ENCODE peak calls at places on chromosomes 7 and 10, in ten cellular contexts. E is GM12878, I is spleen, U is psoas muscle, J is prostate gland, R is right lobe of liver, A is body of pancreas, T is left ventricle myocardium inferior, K is stomach, X is ovary. G is an unnamed sample.

GRCh38 chr7:69787736-69788431 is 189.6 kb downstream of the AUTS2 start:
- DNase-seq in E (no peak), I (no peak), U (no peak), J (no peak), R (no peak), A (no peak), T (no peak), K (no peak), X (no peak), G (no peak)

GRCh38 chr10:122468923-122469781 is 7.8 kb downstream of the HTRA1 start:
- DNase-seq in E (no peak), I (peak; percentile 28), U (peak; percentile 43), J (no peak), R (no peak), A (peak; percentile 51), T (no peak), K (no peak), X (peak; percentile 79), G (peak; percentile 51)

GRCh38 chr10:94496646-94497045 is 48.9 kb upstream of the HELLS start:
- DNase-seq in E (no peak), I (no peak), U (no peak), J (no peak), R (no peak), A (no peak), T (no peak), K (no peak), X (no peak), G (no peak)

GRCh38 chr7:64884085-64884912 is 18.8 kb upstream of the ZNF273 start:
- DNase-seq in E (no peak), I (no peak), U (no peak), J (no peak), R (peak; percentile 16), A (no peak), T (no peak), K (no peak), X (no peak), G (no peak)

GRCh38 chr7:148507741-148508285 is 82.8 kb upstream of the C7orf33 start:
- DNase-seq in E (no peak), I (no peak), U (no peak), J (no peak), R (no peak), A (no peak), T (no peak), K (no peak), X (no peak), G (no peak)

GRCh38 chr7:105189859-105190492 is 176.0 kb downstream of the KMT2E start:
- DNase-seq in E (no peak), I (no peak), U (peak; percentile 26), J (no peak), R (no peak), A (no peak), T (no peak), K (no peak), X (no peak), G (no peak)

GRCh38 chr7:74299401-74299800 is 10.2 kb downstream of the CLIP2 start:
- DNase-seq in E (no peak), I (no peak), U (no peak), J (no peak), R (no peak), A (no peak), T (no peak), K (no peak), X (no peak), G (no peak)

GRCh38 chr10:88792656-88793055 is 9.9 kb upstream of the LIPM start:
- DNase-seq in E (peak; percentile 4), I (peak; percentile 81), U (peak; percentile 20), J (no peak), R (peak; percentile 72), A (peak; percentile 65), T (peak; percentile 20), K (no peak), X (no peak), G (peak; percentile 41)

GRCh38 chr10:17510242-17510908 is 56.0 kb upstream of the ST8SIA6 start:
- DNase-seq in E (peak; percentile 75), I (no peak), U (no peak), J (no peak), R (no peak), A (no peak), T (no peak), K (no peak), X (no peak), G (no peak)

GRCh38 chr7:41103331-41103730 is 599.6 kb downstream of the INHBA start:
- DNase-seq in E (peak; percentile 46), I (no peak), U (no peak), J (no peak), R (no peak), A (no peak), T (no peak), K (no peak), X (no peak), G (no peak)

GRCh38 chr7:117857718-117858117 is 15.5 kb downstream of the CTTNBP2 start:
- DNase-seq in E (no peak), I (no peak), U (no peak), J (no peak), R (no peak), A (no peak), T (no peak), K (no peak), X (no peak), G (no peak)

GRCh38 chr7:155456772-155457543 is 971 bp upstream of the EN2 start:
- DNase-seq in E (no peak), I (peak; percentile 81), U (peak; percentile 79), J (peak; percentile 19), R (peak; percentile 66), A (peak; percentile 60), T (peak; percentile 67), K (peak; percentile 42), X (peak; percentile 86), G (peak; percentile 72)

DNA sequence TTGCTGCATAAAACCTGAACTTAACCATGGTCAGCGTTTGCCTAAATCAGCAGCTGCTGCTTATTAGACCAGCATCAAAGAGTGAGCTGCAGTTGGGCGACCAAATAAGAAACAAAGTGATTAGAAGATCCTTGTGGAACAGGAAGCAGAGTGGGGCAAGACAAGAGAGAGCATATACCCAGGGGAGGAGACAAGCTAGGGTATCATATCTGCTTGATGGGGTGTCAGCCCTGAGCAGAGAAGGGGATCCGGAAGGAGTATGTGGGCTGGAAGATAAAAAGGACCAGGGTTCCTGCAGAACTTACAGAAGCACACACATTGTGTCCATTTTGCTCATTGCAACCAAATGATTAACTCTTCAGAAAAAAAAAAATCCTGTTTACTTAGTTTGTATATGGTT is 213.6 kb downstream of the CELF2 start:
- DNase-seq in E (no peak), I (no peak), U (no peak), J (no peak), R (no peak), A (no peak), T (no peak), K (no peak), X (no peak), G (no peak)
- H3K36me3 ChIP-seq in E (peaks cover 32% of the 10 kb centered on the region), I (no peaks in the 10 kb centered on the region), U (no peaks in the 10 kb centered on the region), J (no peaks in the 10 kb centered on the region), R (no peaks in the 10 kb centered on the region), A (no peaks in the 10 kb centered on the region), T (peaks cover 8% of the 10 kb centered on the region), K (peaks cover 15% of the 10 kb centered on the region), X (no peaks in the 10 kb centered on the region), G (no peaks in the 10 kb centered on the region)

DNA sequence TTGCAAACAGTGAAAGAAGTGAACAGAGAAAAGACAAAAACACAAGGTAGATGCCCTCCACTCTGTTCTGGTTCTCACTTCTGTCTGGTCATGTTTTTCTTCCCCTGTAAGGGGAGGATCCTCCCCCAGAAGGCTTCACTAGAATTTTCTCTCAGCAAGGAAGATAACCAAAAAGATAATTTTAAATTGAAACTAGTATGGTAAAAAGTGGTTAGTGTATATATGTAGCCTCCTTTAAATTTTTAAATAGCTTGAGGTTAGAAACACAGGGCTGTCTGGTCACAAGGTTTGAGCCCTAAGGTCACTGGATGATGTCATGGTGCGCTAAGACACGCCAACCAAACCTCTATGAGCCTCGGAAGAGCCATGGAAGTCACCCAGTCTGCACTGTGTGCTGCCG is 5.6 kb upstream of the PKD1L1 start:
- DNase-seq in E (no peak), I (no peak), U (no peak), J (no peak), R (no peak), A (no peak), T (no peak), K (no peak), X (no peak), G (no peak)
- TF ChIP-seq CTCF in E (no peak), I (no peak), U (no peak), J (no peak), R (no peak), A (no peak), T (no peak), K (no peak), X (no peak), G (no peak)

GRCh38 chr10:60125928-60126327 is 219.6 kb upstream of the CCDC6 start:
- DNase-seq in E (no peak), I (no peak), U (no peak), J (no peak), R (no peak), A (no peak), T (no peak), K (no peak), X (no peak), G (no peak)

GRCh38 chr10:60124536-60124935 is 218.2 kb upstream of the CCDC6 start:
- DNase-seq in E (no peak), I (no peak), U (no peak), J (no peak), R (no peak), A (no peak), T (no peak), K (no peak), X (no peak), G (no peak)

GRCh38 chr10:60122190-60122589 is 215.8 kb upstream of the CCDC6 start:
- DNase-seq in E (no peak), I (no peak), U (no peak), J (no peak), R (no peak), A (no peak), T (no peak), K (no peak), X (no peak), G (no peak)

GRCh38 chr10:60123172-60123571 is 216.8 kb upstream of the CCDC6 start:
- DNase-seq in E (no peak), I (no peak), U (no peak), J (no peak), R (no peak), A (no peak), T (no peak), K (no peak), X (no peak), G (no peak)

GRCh38 chr10:60123668-60124067 is 217.3 kb upstream of the CCDC6 start:
- DNase-seq in E (no peak), I (no peak), U (no peak), J (no peak), R (no peak), A (no peak), T (no peak), K (no peak), X (no peak), G (no peak)
- H3K36me3 ChIP-seq in E (no peaks in the 10 kb centered on the region), I (no peaks in the 10 kb centered on the region), U (no peaks in the 10 kb centered on the region), J (no peaks in the 10 kb centered on the region), R (no peaks in the 10 kb centered on the region), A (no peaks in the 10 kb centered on the region), T (no peaks in the 10 kb centered on the region), K (no peaks in the 10 kb centered on the region), X (no peaks in the 10 kb centered on the region), G (no peaks in the 10 kb centered on the region)

GRCh38 chr10:97498841-97499560 is at the start of gene UBTD1:
- DNase-seq in E (no peak), I (no peak), U (peak; percentile 63), J (peak; percentile 31), R (peak; percentile 74), A (peak; percentile 52), T (peak; percentile 51), K (peak; percentile 39), X (peak; percentile 68), G (peak; percentile 36)
- TF ChIP-seq CTCF in E (no peak), I (no peak), U (no peak), J (no peak), R (no peak), A (no peak), T (no peak), K (no peak), X (no peak), G (no peak)

GRCh38 chr7:44654255-44654791 is 47.9 kb downstream of the OGDH start:
- DNase-seq in E (no peak), I (no peak), U (no peak), J (no peak), R (peak; percentile 24), A (no peak), T (peak; percentile 55), K (no peak), X (no peak), G (peak; percentile 46)
- H3K36me3 ChIP-seq in E (peaks cover 18% of the 10 kb centered on the region), I (no peaks in the 10 kb centered on the region), U (peaks cover 4% of the 10 kb centered on the region), J (no peaks in the 10 kb centered on the region), R (no peaks in the 10 kb centered on the region), A (peaks cover 5% of the 10 kb centered on the region), T (peaks cover 84% of the 10 kb centered on the region), K (peaks cover 89% of the 10 kb centered on the region), X (no peaks in the 10 kb centered on the region), G (no peaks in the 10 kb centered on the region)

G was measured in adrenal gland.